ENCODE peak calls at places on chromosomes 12 and 14, in five cellular contexts. One of them, this sample, is unnamed.

GRCh38 chr12:2682301-2683282 is 112.2 kb upstream of the FKBP4 start:
- DNase-seq in tibial nerve: no peak
- DNase-seq in stomach: no peak
- DNase-seq in endothelial cell of umbilical vein: peak
- DNase-seq in uterus: peak
- DNase-seq in this sample: peak

GRCh38 chr14:44791730-44792129 is 170.0 kb downstream of the KLHL28 start:
- DNase-seq in tibial nerve: no peak
- DNase-seq in endothelial cell of umbilical vein: no peak
- DNase-seq in uterus: no peak
- DNase-seq in stomach: no peak
- DNase-seq in this sample: no peak

GRCh38 chr14:42428996-42429395 is 822.3 kb downstream of the LRFN5 start:
- DNase-seq in endothelial cell of umbilical vein: no peak
- DNase-seq in tibial nerve: no peak
- DNase-seq in uterus: no peak
- DNase-seq in stomach: no peak
- DNase-seq in this sample: no peak

GRCh38 chr14:68460541-68460940 is 332.3 kb downstream of the ZFP36L1 start:
- DNase-seq in uterus: no peak
- DNase-seq in endothelial cell of umbilical vein: peak
- DNase-seq in tibial nerve: peak
- DNase-seq in stomach: no peak
- DNase-seq in this sample: peak

GRCh38 chr14:104650057-104650980 is 39.1 kb upstream of the INF2 start:
- DNase-seq in endothelial cell of umbilical vein: peak
- DNase-seq in tibial nerve: peak
- DNase-seq in stomach: peak
- DNase-seq in uterus: peak
- DNase-seq in this sample: peak

GRCh38 chr14:63205850-63206249 is 1.6 kb downstream of the RHOJ start:
- DNase-seq in endothelial cell of umbilical vein: peak
- DNase-seq in uterus: no peak
- DNase-seq in stomach: no peak
- DNase-seq in tibial nerve: no peak
- DNase-seq in this sample: no peak

GRCh38 chr12:57276935-57277563 is 26.1 kb upstream of the STAC3 start:
- DNase-seq in uterus: no peak
- DNase-seq in tibial nerve: no peak
- DNase-seq in stomach: peak
- DNase-seq in endothelial cell of umbilical vein: peak
- DNase-seq in this sample: no peak

GRCh38 chr14:31787377-31787776 is 226.2 kb downstream of the NUBPL start:
- DNase-seq in endothelial cell of umbilical vein: no peak
- DNase-seq in stomach: no peak
- DNase-seq in tibial nerve: no peak
- DNase-seq in uterus: no peak
- DNase-seq in this sample: no peak

GRCh38 chr12:21602774-21603173 is 1.9 kb downstream of the GYS2 start:
- DNase-seq in uterus: no peak
- DNase-seq in stomach: no peak
- DNase-seq in tibial nerve: no peak
- DNase-seq in endothelial cell of umbilical vein: no peak
- DNase-seq in this sample: no peak

GRCh38 chr12:21606175-21606574 is 1.5 kb upstream of the GYS2 start:
- DNase-seq in tibial nerve: no peak
- DNase-seq in endothelial cell of umbilical vein: no peak
- DNase-seq in uterus: no peak
- DNase-seq in stomach: no peak
- DNase-seq in this sample: no peak

GRCh38 chr12:21604245-21605101 is at the start of gene GYS2:
- DNase-seq in tibial nerve: no peak
- DNase-seq in stomach: no peak
- DNase-seq in endothelial cell of umbilical vein: no peak
- DNase-seq in uterus: no peak
- DNase-seq in this sample: no peak

DNA sequence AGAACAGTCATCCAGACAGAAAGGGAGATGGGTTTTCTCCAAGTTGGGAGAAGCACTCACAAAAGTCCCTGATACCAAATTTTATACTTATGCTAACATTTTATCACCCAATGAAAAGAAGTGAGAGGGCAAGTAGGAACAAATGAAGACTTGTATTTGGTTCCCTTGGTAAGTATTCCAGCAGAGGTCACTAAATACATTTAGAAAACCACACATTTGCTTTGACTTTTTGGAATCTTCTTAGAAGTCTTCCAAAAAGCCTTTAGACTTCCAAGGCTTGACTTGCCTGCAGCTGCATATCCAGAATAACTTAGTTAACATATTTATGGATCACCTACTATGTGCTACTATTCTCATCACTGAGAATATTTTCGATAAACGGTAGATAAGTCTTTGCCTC is 3.1 kb upstream of the GYS2 start:
- DNase-seq in endothelial cell of umbilical vein: peak
- DNase-seq in stomach: no peak
- DNase-seq in uterus: no peak
- DNase-seq in tibial nerve: no peak
- DNase-seq in this sample: no peak
- TF ChIP-seq CTCF in endothelial cell of umbilical vein: no peak
- TF ChIP-seq CTCF in stomach: peak
- TF ChIP-seq CTCF in uterus: peak
- TF ChIP-seq CTCF in tibial nerve: no peak
- TF ChIP-seq CTCF in this sample: peak

DNA sequence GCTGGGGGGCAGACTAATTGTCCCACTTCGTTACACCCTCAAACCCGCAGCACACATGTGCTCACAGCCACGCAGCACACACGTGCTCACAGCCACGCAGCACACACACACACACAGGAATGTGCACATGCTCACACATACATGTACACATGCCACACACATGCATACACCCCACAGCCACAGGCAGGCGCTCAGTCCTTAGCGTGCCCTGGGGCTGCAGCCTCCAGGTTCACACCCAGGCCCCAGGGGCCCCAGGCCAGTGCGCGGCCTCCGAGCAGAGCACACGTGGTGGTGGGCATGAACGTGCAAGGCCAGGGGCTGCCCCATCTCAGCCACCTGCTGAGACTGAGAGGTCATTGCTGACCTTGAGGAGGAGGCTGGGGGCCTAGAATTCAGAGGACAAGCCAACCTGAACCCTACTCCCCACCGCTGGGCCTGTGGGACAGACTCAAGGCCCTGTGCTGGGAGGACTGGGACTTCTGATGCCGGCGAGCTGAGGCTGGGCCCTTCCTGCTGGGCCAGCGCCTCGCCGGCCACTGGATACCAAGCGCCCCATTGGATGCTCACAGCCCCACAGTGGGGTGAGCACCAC is 15.7 kb downstream of the TRMT61A start:
- DNase-seq in stomach: no peak
- DNase-seq in uterus: no peak
- DNase-seq in endothelial cell of umbilical vein: no peak
- DNase-seq in tibial nerve: no peak
- DNase-seq in this sample: no peak
- TF ChIP-seq POLR2A in stomach: no peak
- TF ChIP-seq POLR2A in uterus: no peak
- TF ChIP-seq POLR2A in endothelial cell of umbilical vein: no peak
- TF ChIP-seq POLR2A in tibial nerve: no peak
- TF ChIP-seq POLR2A in this sample: no peak

GRCh38 chr14:99245541-99246511 is 26.2 kb downstream of the BCL11B start:
- DNase-seq in endothelial cell of umbilical vein: no peak
- DNase-seq in uterus: no peak
- DNase-seq in stomach: no peak
- DNase-seq in tibial nerve: no peak
- DNase-seq in this sample: peak
- H3K27ac ChIP-seq in endothelial cell of umbilical vein: no peak
- H3K27ac ChIP-seq in uterus: no peak
- H3K27ac ChIP-seq in stomach: peak
- H3K27ac ChIP-seq in tibial nerve: no peak
- H3K27ac ChIP-seq in this sample: peak

DNA sequence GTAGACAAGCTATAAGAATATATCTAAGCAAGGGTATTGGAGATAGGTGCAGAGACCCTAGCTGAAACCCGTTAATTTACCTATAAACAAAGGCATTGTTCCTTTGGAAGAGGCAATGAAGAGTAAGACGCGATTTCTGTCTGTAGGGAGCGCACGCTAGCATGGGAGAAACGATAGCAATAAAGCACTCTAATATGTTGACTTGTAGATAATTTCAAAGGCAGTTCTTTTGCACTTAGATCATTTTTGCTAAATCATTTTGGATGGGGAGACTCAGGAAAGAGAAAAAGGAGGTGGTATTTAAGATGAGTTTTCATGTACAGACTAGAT is 648 bp downstream of the CCDC77 start:
- DNase-seq in stomach: no peak
- DNase-seq in tibial nerve: no peak
- DNase-seq in endothelial cell of umbilical vein: peak
- DNase-seq in uterus: no peak
- DNase-seq in this sample: no peak
- TF ChIP-seq CTCF in stomach: no peak
- TF ChIP-seq CTCF in tibial nerve: no peak
- TF ChIP-seq CTCF in endothelial cell of umbilical vein: no peak
- TF ChIP-seq CTCF in uterus: peak
- TF ChIP-seq CTCF in this sample: no peak

GRCh38 chr14:55579724-55580400 is at the start of gene KTN1:
- DNase-seq in uterus: peak
- DNase-seq in tibial nerve: peak
- DNase-seq in stomach: peak
- DNase-seq in endothelial cell of umbilical vein: peak
- DNase-seq in this sample: peak
- TF ChIP-seq POLR2A in uterus: peak
- TF ChIP-seq POLR2A in tibial nerve: peak
- TF ChIP-seq POLR2A in stomach: no peak
- TF ChIP-seq POLR2A in endothelial cell of umbilical vein: peak
- TF ChIP-seq POLR2A in this sample: peak

GRCh38 chr12:124520896-124521295 is 46.5 kb downstream of the NCOR2 start:
- DNase-seq in tibial nerve: no peak
- DNase-seq in uterus: peak
- DNase-seq in endothelial cell of umbilical vein: peak
- DNase-seq in stomach: no peak
- DNase-seq in this sample: no peak

GRCh38 chr12:124517260-124518050 is 50.0 kb downstream of the NCOR2 start:
- DNase-seq in tibial nerve: peak
- DNase-seq in endothelial cell of umbilical vein: peak
- DNase-seq in uterus: peak
- DNase-seq in stomach: peak
- DNase-seq in this sample: peak

GRCh38 chr12:124520258-124520657 is 47.2 kb downstream of the NCOR2 start:
- DNase-seq in stomach: peak
- DNase-seq in endothelial cell of umbilical vein: peak
- DNase-seq in uterus: peak
- DNase-seq in tibial nerve: peak
- DNase-seq in this sample: peak

GRCh38 chr12:124518051-124518932 is 49.1 kb downstream of the NCOR2 start:
- DNase-seq in endothelial cell of umbilical vein: peak
- DNase-seq in tibial nerve: peak
- DNase-seq in stomach: peak
- DNase-seq in uterus: peak
- DNase-seq in this sample: peak

DNA sequence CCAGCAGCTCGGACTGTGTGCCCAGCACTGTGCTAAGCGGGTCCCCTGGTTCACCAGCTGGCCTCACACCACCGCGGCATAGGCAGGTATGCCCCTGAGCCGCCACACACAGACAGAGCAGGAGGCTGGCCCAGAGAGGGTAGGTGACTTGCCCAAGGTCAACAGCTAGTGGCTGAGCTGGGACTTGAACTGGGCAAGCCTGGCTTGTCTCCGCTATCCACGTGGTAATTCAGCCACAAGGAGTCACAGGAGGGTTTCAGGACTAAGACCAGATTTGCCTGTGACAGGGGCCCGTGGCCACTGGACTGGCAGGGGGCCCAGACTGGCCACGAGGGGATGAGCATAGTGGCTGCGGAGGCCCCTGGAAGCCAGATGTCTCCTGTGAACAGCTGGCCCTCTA is 47.7 kb downstream of the NCOR2 start:
- DNase-seq in stomach: no peak
- DNase-seq in tibial nerve: no peak
- DNase-seq in uterus: peak
- DNase-seq in endothelial cell of umbilical vein: no peak
- DNase-seq in this sample: no peak
- H3K27ac ChIP-seq in stomach: peak
- H3K27ac ChIP-seq in tibial nerve: peak
- H3K27ac ChIP-seq in uterus: peak
- H3K27ac ChIP-seq in endothelial cell of umbilical vein: peak
- H3K27ac ChIP-seq in this sample: peak

This sample was measured in thyroid gland.